ENCODE peak calls at places on chromosome 9, in five cellular contexts. Q, X, A, T and Z are unnamed samples.

GRCh38 chr9:92652461-92652860 is 17.5 kb downstream of the IPPK start:
- DNase-seq in Q (no peak), X (no peak), A (no peak), T (no peak), Z (no peak)

GRCh38 chr9:19154135-19154612 is 26.9 kb upstream of the PLIN2 start:
- DNase-seq in Q (no peak), X (no peak), A (peak; percentile 66), T (peak; percentile 75), Z (peak; percentile 41)

GRCh38 chr9:81871695-81872094 is 56.5 kb upstream of the SPATA31D4 start:
- DNase-seq in Q (no peak), X (no peak), A (peak; percentile 71), T (peak; percentile 81), Z (peak; percentile 79)

GRCh38 chr9:95044731-95045508 is 272.6 kb downstream of the FANCC start:
- DNase-seq in Q (no peak), X (no peak), A (no peak), T (no peak), Z (no peak)

GRCh38 chr9:69141851-69142250 is 32.2 kb upstream of the TJP2 start:
- DNase-seq in Q (no peak), X (no peak), A (no peak), T (no peak), Z (no peak)

GRCh38 chr9:129544766-129545165 is 76.1 kb downstream of the C9orf50 start:
- DNase-seq in Q (no peak), X (no peak), A (peak; percentile 15), T (peak; percentile 22), Z (no peak)

GRCh38 chr9:91321691-91322090 is 40.0 kb downstream of the AUH start:
- DNase-seq in Q (no peak), X (no peak), A (no peak), T (no peak), Z (no peak)

GRCh38 chr9:110308504-110309109 is 29.1 kb downstream of the TXNDC8 start:
- DNase-seq in Q (no peak), X (no peak), A (no peak), T (no peak), Z (no peak)

GRCh38 chr9:69444021-69444420 is 119.0 kb downstream of the ENTREP1 start:
- DNase-seq in Q (no peak), X (no peak), A (peak; percentile 78), T (peak; percentile 58), Z (peak; percentile 74)

GRCh38 chr9:7676757-7677156 is 122.8 kb downstream of the DMAC1 start:
- DNase-seq in Q (no peak), X (no peak), A (peak; percentile 39), T (peak; percentile 11), Z (no peak)

GRCh38 chr9:129278391-129279237 is 100.6 kb upstream of the IER5L start:
- DNase-seq in Q (no peak), X (peak; percentile 84), A (peak; percentile 13), T (peak; percentile 41), Z (peak; percentile 41)

GRCh38 chr9:17744786-17745185 is 165.9 kb downstream of the SH3GL2 start:
- DNase-seq in Q (no peak), X (no peak), A (no peak), T (no peak), Z (peak; percentile 31)

GRCh38 chr9:100167912-100168775 is 69.1 kb downstream of the INVS start:
- DNase-seq in Q (no peak), X (no peak), A (no peak), T (no peak), Z (no peak)

GRCh38 chr9:110382731-110383130 is 45.1 kb upstream of the TXNDC8 start:
- DNase-seq in Q (no peak), X (no peak), A (no peak), T (no peak), Z (no peak)

GRCh38 chr9:114263853-114264510 is 58.9 kb upstream of the ORM1 start:
- DNase-seq in Q (no peak), X (no peak), A (no peak), T (no peak), Z (no peak)

GRCh38 chr9:110036286-110036685 is 171.7 kb downstream of the C9orf152 start:
- DNase-seq in Q (no peak), X (no peak), A (no peak), T (no peak), Z (no peak)

GRCh38 chr9:77598510-77598909 is 49.6 kb downstream of the GNA14 start:
- DNase-seq in Q (no peak), X (no peak), A (peak; percentile 24), T (no peak), Z (peak; percentile 28)

GRCh38 chr9:75798484-75798883 is 92.0 kb upstream of the PCSK5 start:
- DNase-seq in Q (no peak), X (no peak), A (no peak), T (no peak), Z (no peak)

GRCh38 chr9:69186841-69187611 is 12.9 kb downstream of the TJP2 start:
- DNase-seq in Q (peak; percentile 77), X (no peak), A (no peak), T (no peak), Z (peak; percentile 35)

GRCh38 chr9:34983209-34983608 is 6.3 kb upstream of the DNAJB5 start:
- DNase-seq in Q (no peak), X (no peak), A (no peak), T (no peak), Z (no peak)

GRCh38 chr9:138111607-138112006 is 234.0 kb downstream of the CACNA1B start:
- DNase-seq in Q (no peak), X (no peak), A (no peak), T (no peak), Z (no peak)

GRCh38 chr9:119905706-119906105 is 536.5 kb upstream of the BRINP1 start:
- DNase-seq in Q (no peak), X (peak; percentile 56), A (no peak), T (peak; percentile 9), Z (no peak)

GRCh38 chr9:76876098-76876497 is 29.8 kb downstream of the PRUNE2 start:
- DNase-seq in Q (no peak), X (no peak), A (no peak), T (no peak), Z (no peak)

GRCh38 chr9:33818832-33819500 is 2.0 kb downstream of the UBE2R2 start:
- DNase-seq in Q (no peak), X (no peak), A (peak; percentile 27), T (no peak), Z (no peak)

GRCh38 chr9:136947955-136948510 is 3.0 kb downstream of the C8G start:
- DNase-seq in Q (peak; percentile 69), X (peak; percentile 14), A (peak; percentile 32), T (peak; percentile 42), Z (peak; percentile 69)

GRCh38 chr9:98410185-98410697 is 154.8 kb upstream of the TBC1D2 start:
- DNase-seq in Q (peak; percentile 42), X (no peak), A (peak; percentile 85), T (peak; percentile 66), Z (peak; percentile 14)

GRCh38 chr9:79763861-79764260 is 192.1 kb downstream of the TLE4 start:
- DNase-seq in Q (no peak), X (no peak), A (no peak), T (no peak), Z (no peak)

GRCh38 chr9:134606951-134607733 is 34.5 kb upstream of the COL5A1 start:
- DNase-seq in Q (no peak), X (no peak), A (peak; percentile 82), T (peak; percentile 50), Z (peak; percentile 55)

GRCh38 chr9:106862115-106862945 is 636 bp upstream of the ZNF462 start:
- DNase-seq in Q (no peak), X (peak; percentile 86), A (peak; percentile 55), T (no peak), Z (peak; percentile 61)

GRCh38 chr9:121326130-121326838 is 43.8 kb downstream of the STOM start:
- DNase-seq in Q (peak; percentile 52), X (no peak), A (no peak), T (no peak), Z (no peak)

GRCh38 chr9:33159058-33159759 is 7.9 kb downstream of the B4GALT1 start:
- DNase-seq in Q (no peak), X (no peak), A (peak; percentile 61), T (peak; percentile 85), Z (peak; percentile 50)

GRCh38 chr9:137445275-137445807 is 4.2 kb upstream of the ENTPD8 start:
- DNase-seq in Q (peak; percentile 58), X (peak; percentile 85), A (peak; percentile 67), T (peak; percentile 80), Z (peak; percentile 87)